ENCODE peak calls at places on chromosomes 6 and 20, in eight cellular contexts. U is stomach, D is prostate gland, J is endothelial cell, M is HFF-Myc, B is psoas muscle, Z is GM23338, S is PC-3. R is an unnamed sample.

GRCh38 chr20:13419445-13419844 is 198.4 kb downstream of the ISM1 start:
- DNase-seq in B (no peak), J (no peak), U (no peak), S (no peak), M (no peak), D (no peak), Z (no peak), R (no peak)

GRCh38 chr6:162442675-162443074 is 284.9 kb downstream of the PRKN start:
- DNase-seq in Z (peak), M (no peak), S (no peak), J (peak), U (no peak), B (no peak), D (no peak), R (no peak)

GRCh38 chr20:9235518-9235917 is 166.6 kb downstream of the PLCB4 start:
- DNase-seq in U (no peak), D (no peak), J (no peak), S (peak), Z (no peak), B (no peak), M (peak), R (no peak)

GRCh38 chr20:5544702-5545101 is 205.5 kb upstream of the SHLD1 start:
- DNase-seq in Z (no peak), J (no peak), B (no peak), S (no peak), M (no peak), U (no peak), D (no peak), R (no peak)

GRCh38 chr20:62581308-62581707 is 61.0 kb upstream of the SLCO4A1 start:
- DNase-seq in U (no peak), D (no peak), M (no peak), B (no peak), S (no peak), Z (no peak), J (no peak), R (no peak)

GRCh38 chr6:36984581-36985383 is 1.2 kb downstream of the MTCH1 start:
- DNase-seq in B (peak), M (peak), J (peak), Z (peak), S (peak), D (no peak), U (no peak), R (peak)

GRCh38 chr6:81237226-81237625 is 515.3 kb downstream of the TENT5A start:
- DNase-seq in J (no peak), U (no peak), M (no peak), S (no peak), D (no peak), B (no peak), Z (no peak), R (no peak)

GRCh38 chr6:26152226-26153101 is 65.2 kb downstream of the HFE start:
- DNase-seq in Z (no peak), M (no peak), D (no peak), B (no peak), J (no peak), U (no peak), S (peak), R (no peak)

GRCh38 chr6:139376054-139376355 is 1.6 kb upstream of the CITED2 start:
- DNase-seq in J (no peak), D (no peak), U (no peak), M (no peak), S (peak), Z (no peak), B (peak), R (no peak)

GRCh38 chr6:63663147-63663877 is 27.7 kb downstream of the PHF3 start:
- DNase-seq in M (no peak), J (no peak), Z (no peak), U (no peak), B (no peak), S (peak), D (no peak), R (no peak)

GRCh38 chr20:34072778-34073177 is 39.3 kb downstream of the EIF2S2 start:
- DNase-seq in M (no peak), B (no peak), S (no peak), J (no peak), U (no peak), Z (no peak), D (no peak), R (no peak)

GRCh38 chr20:63453029-63453523 is 19.4 kb downstream of the KCNQ2 start:
- DNase-seq in Z (peak), B (peak), U (no peak), J (no peak), M (no peak), D (no peak), S (peak), R (peak)

GRCh38 chr6:34934516-34934915 is 45.5 kb downstream of the ANKS1A start:
- DNase-seq in U (peak), J (no peak), S (peak), B (peak), Z (no peak), M (peak), D (peak), R (no peak)

GRCh38 chr6:20564269-20564668 is 30.0 kb downstream of the CDKAL1 start:
- DNase-seq in M (no peak), D (no peak), U (no peak), Z (no peak), J (no peak), B (no peak), S (peak), R (peak)

GRCh38 chr6:15480546-15480945 is 182.3 kb downstream of the DTNBP1 start:
- DNase-seq in B (no peak), S (no peak), M (no peak), Z (no peak), D (no peak), J (no peak), U (no peak), R (no peak)

GRCh38 chr6:44432227-44432626 is 44.7 kb downstream of the CDC5L start:
- DNase-seq in U (no peak), B (no peak), J (no peak), M (no peak), Z (no peak), D (no peak), S (no peak), R (no peak)

GRCh38 chr20:16953858-16954257 is 205.7 kb downstream of the OTOR start:
- DNase-seq in Z (no peak), M (no peak), S (no peak), J (no peak), B (no peak), D (no peak), U (no peak), R (no peak)

GRCh38 chr20:16955971-16956370 is 207.8 kb downstream of the OTOR start:
- DNase-seq in D (no peak), B (no peak), U (no peak), M (no peak), S (no peak), Z (peak), J (no peak), R (no peak)

GRCh38 chr20:16951876-16952275 is 203.7 kb downstream of the OTOR start:
- DNase-seq in M (no peak), Z (no peak), U (no peak), J (no peak), D (no peak), S (no peak), B (no peak), R (no peak)

GRCh38 chr20:16947346-16947943 is 199.3 kb downstream of the OTOR start:
- DNase-seq in U (no peak), J (no peak), Z (no peak), D (no peak), S (no peak), B (no peak), M (no peak), R (no peak)

GRCh38 chr20:16952965-16953364 is 204.8 kb downstream of the OTOR start:
- DNase-seq in D (no peak), S (no peak), J (no peak), Z (no peak), B (no peak), U (no peak), M (no peak), R (no peak)
- TF ChIP-seq CTCF in D (no peak), S (no peak), J (no peak), Z (no peak), B (no peak), U (no peak), M (no peak), R (no peak)

GRCh38 chr6:2749972-2750600 is 636 bp downstream of the MYLK4 start:
- DNase-seq in M (no peak), D (peak), J (peak), Z (peak), S (peak), U (peak), B (peak), R (peak)

GRCh38 chr6:2750832-2751231 is at the start of gene MYLK4:
- DNase-seq in Z (no peak), M (no peak), D (no peak), U (no peak), S (no peak), B (no peak), J (no peak), R (no peak)

GRCh38 chr6:2752477-2753115 is 1.9 kb upstream of the MYLK4 start:
- DNase-seq in B (no peak), U (no peak), M (no peak), Z (no peak), J (no peak), D (no peak), S (peak), R (no peak)

GRCh38 chr6:2753116-2753489 is 2.4 kb upstream of the MYLK4 start:
- DNase-seq in U (no peak), D (no peak), M (no peak), B (no peak), J (no peak), Z (no peak), S (no peak), R (no peak)

GRCh38 chr6:2751871-2752270 is 1.1 kb upstream of the MYLK4 start:
- DNase-seq in U (no peak), S (no peak), J (no peak), D (no peak), Z (no peak), M (no peak), B (no peak), R (no peak)
- TF ChIP-seq CTCF in U (no peak), S (no peak), J (no peak), D (no peak), Z (no peak), M (no peak), B (no peak), R (no peak)

DNA sequence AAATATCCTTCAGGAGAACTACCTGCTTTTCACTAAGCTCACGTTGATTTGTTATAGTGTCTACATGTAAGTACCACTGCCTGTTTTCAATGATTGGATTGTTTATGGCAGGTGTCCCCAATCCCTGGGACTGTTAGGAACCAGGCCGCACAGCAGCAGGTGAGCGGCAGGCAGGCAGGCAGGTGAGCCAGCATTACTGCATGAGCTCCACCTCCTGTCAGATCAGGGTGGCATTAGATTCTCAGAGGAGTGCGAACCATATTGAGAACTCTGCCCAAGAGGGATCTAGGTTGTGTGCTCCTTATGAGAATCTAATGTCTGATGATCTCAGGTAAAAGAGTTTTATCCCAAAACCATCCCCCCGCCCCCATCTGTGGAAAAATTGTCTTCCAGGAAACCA is 303.3 kb downstream of the EYA4 start:
- DNase-seq in S (no peak), J (no peak), Z (no peak), B (no peak), D (no peak), M (no peak), U (no peak), R (no peak)
- TF ChIP-seq CTCF in S (no peak), J (no peak), Z (no peak), B (no peak), D (no peak), M (no peak), U (no peak), R (no peak)

GRCh38 chr6:56767892-56768531 is 125.3 kb upstream of the DST start:
- DNase-seq in Z (peak), D (no peak), J (no peak), B (no peak), S (peak), U (no peak), M (no peak), R (no peak)
- TF ChIP-seq CTCF in Z (no peak), D (no peak), J (no peak), B (peak), S (peak), U (no peak), M (no peak), R (peak)

GRCh38 chr6:150002710-150003109 is 22.6 kb downstream of the RAET1L start:
- DNase-seq in U (no peak), J (no peak), S (no peak), M (no peak), B (no peak), D (no peak), Z (no peak), R (no peak)

GRCh38 chr6:150005761-150006651 is 19.3 kb downstream of the RAET1L start:
- DNase-seq in S (no peak), D (no peak), U (no peak), M (no peak), J (no peak), B (no peak), Z (no peak), R (no peak)

GRCh38 chr6:150004101-150004782 is 21.1 kb downstream of the RAET1L start:
- DNase-seq in Z (no peak), M (no peak), B (no peak), U (no peak), J (no peak), S (no peak), D (no peak), R (peak)

GRCh38 chr6:150006961-150007464 is 18.3 kb downstream of the RAET1L start:
- DNase-seq in M (no peak), S (peak), U (no peak), D (no peak), J (no peak), Z (peak), B (no peak), R (peak)

DNA sequence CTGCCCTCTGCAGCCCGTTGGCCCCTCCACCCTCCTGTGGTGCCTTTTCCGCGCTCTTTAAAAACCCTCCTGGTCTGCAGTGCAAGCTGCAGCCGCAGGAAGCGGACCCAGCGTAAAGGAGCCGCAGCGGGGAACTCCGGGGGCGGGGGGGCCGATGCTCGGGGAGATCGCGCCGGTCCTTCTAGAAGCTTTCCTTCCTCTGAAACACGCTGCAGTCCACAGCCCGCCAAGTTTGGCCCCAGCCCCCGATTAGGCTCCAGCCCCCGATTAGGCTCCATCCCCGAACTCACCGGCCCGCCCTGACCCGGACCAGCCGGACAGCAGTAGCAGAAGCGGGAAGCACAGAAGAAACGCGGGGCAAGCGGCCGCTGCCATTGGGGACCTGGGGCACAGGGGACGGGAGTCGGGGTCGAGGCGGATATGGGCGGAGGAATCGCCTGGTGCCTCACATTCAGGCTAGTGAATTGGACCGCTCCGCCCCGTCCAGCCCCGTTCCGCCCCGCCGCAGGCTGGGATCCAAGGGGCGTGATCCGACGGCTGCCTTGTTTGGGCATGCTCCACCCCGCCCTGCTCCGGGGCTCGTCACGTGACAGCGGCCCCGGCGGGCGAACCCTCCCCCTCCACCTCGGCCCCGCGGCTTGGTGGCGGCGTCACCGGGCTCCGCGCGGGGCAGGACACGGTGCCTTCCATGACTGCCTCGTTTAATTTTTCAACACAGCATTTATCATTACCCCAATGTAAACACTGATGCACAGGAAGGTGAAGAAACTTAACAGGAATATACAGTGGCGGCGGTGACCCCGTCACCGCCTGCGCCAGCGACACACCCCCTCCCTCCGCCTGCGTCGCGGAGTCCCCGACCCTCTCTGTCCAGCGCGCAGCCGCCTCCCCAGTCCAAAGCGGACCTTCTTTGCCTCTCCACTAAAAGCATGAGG is 20.3 kb downstream of the RAET1L start:
- DNase-seq in D (peak), B (peak), M (peak), U (peak), J (peak), S (peak), Z (peak), R (peak)
- TF ChIP-seq CTCF in D (peak), B (no peak), M (no peak), U (no peak), J (no peak), S (no peak), Z (no peak), R (no peak)

DNA sequence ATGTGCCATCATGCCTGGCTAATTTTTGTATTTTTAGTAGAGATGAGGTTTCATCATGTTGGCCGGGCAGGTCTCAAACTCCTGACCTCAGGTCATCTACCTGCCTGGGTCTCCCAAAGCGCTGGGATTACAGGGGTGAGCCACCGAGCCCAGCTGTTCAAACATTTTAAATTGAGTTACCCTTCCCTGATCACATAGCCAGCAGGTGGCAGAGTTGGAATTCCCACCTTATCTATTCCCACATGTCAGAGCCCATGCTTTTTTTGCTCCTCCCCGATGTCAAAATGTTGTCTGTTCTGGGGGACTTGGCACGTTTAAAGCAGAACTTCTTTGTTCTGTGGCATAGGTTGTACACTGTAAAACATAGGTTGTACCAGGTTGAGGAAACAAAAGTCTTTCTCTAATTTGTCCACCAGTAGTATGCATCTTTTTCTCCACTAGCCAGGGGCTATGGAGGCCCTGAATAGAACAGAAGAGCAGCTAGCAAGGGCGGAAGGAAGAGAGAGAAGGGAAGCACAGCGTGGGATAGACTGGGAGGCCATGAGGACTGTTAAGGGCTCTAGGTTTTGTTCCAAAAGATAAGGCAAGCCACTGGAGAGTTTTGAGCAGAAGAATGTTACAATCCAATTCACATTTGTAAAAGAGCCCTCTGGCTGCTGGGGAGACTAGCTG is 7.3 kb upstream of the LBP start:
- DNase-seq in M (no peak), S (peak), U (no peak), J (peak), Z (peak), D (no peak), B (no peak), R (no peak)
- TF ChIP-seq CTCF in M (no peak), S (peak), U (no peak), J (peak), Z (peak), D (peak), B (peak), R (no peak)

GRCh38 chr20:50098259-50098658 is 14.7 kb downstream of the UBE2V1 start:
- DNase-seq in D (no peak), B (no peak), U (no peak), Z (no peak), J (no peak), S (no peak), M (no peak), R (no peak)

GRCh38 chr20:50101281-50101680 is 11.7 kb downstream of the UBE2V1 start:
- DNase-seq in Z (no peak), M (no peak), D (no peak), U (no peak), B (no peak), S (no peak), J (no peak), R (no peak)

GRCh38 chr20:50099565-50099991 is 13.4 kb downstream of the UBE2V1 start:
- DNase-seq in J (no peak), U (no peak), Z (peak), D (no peak), M (no peak), S (no peak), B (no peak), R (no peak)

GRCh38 chr20:50100552-50100951 is 12.4 kb downstream of the UBE2V1 start:
- DNase-seq in M (no peak), U (no peak), Z (no peak), D (no peak), B (no peak), J (no peak), S (no peak), R (no peak)

DNA sequence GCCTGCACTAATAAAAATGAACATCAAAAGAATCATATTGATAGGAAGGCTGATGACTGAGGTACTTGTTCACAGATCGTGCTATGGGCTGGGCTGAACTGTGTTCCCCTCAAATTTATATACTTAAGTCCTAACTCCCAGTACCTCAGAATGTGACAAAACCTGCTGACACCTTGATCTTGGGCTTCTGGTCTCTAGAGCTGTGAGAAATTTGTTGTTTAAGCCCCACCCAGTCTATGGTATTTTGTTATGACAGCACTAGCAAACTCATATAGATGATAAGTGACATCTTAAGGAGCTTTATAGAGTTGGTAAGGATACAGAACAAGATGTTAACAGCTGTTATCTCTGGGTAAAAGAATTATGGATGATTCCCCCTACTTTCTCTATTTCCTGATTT is 13.8 kb downstream of the UBE2V1 start:
- DNase-seq in U (no peak), D (no peak), B (no peak), Z (no peak), M (no peak), S (no peak), J (no peak), R (no peak)
- TF ChIP-seq CTCF in U (no peak), D (no peak), B (no peak), Z (no peak), M (no peak), S (no peak), J (no peak), R (no peak)

GRCh38 chr6:121559611-121560269 is 124.3 kb downstream of the GJA1 start:
- DNase-seq in S (no peak), U (no peak), J (no peak), Z (no peak), M (no peak), D (no peak), B (no peak), R (no peak)

GRCh38 chr6:121560476-121560875 is 125.0 kb downstream of the GJA1 start:
- DNase-seq in D (no peak), Z (no peak), J (no peak), U (no peak), M (no peak), B (no peak), S (no peak), R (no peak)

GRCh38 chr6:121563286-121563685 is 127.8 kb downstream of the GJA1 start:
- DNase-seq in B (no peak), S (no peak), Z (no peak), D (no peak), U (no peak), J (no peak), M (no peak), R (no peak)
- TF ChIP-seq CTCF in B (no peak), S (no peak), Z (no peak), D (no peak), U (no peak), J (no peak), M (no peak), R (no peak)

GRCh38 chr6:87472525-87473418 is at the start of gene SLC35A1:
- DNase-seq in J (peak), B (peak), U (peak), D (peak), S (peak), M (peak), Z (peak), R (peak)
- TF ChIP-seq CTCF in J (no peak), B (peak), U (peak), D (peak), S (no peak), M (no peak), Z (no peak), R (no peak)

R was measured in GM13977.